ENCODE peak calls at places on chromosomes 4 and X, in four cellular contexts. One of them, this sample, is unnamed.

GRCh38 chr4:56752985-56753384 is 68.5 kb downstream of the SPINK2 start:
- DNase-seq in prostate gland: peak
- DNase-seq in endothelial cell of umbilical vein: peak
- DNase-seq in HepG2: no peak
- DNase-seq in this sample: no peak

GRCh38 chr4:183797445-183798248 is 107.5 kb upstream of the STOX2 start:
- DNase-seq in endothelial cell of umbilical vein: peak
- DNase-seq in prostate gland: peak
- DNase-seq in HepG2: no peak
- DNase-seq in this sample: peak

GRCh38 chr4:2396781-2397368 is 21.6 kb downstream of the ZFYVE28 start:
- DNase-seq in endothelial cell of umbilical vein: no peak
- DNase-seq in prostate gland: no peak
- DNase-seq in HepG2: no peak
- DNase-seq in this sample: no peak

GRCh38 chr4:33369366-33369899 is 2649.3 kb downstream of the PCDH7 start:
- DNase-seq in endothelial cell of umbilical vein: no peak
- DNase-seq in prostate gland: no peak
- DNase-seq in HepG2: no peak
- DNase-seq in this sample: no peak

GRCh38 chrX:7580127-7580526 is 262.8 kb upstream of the VCX start:
- DNase-seq in HepG2: no peak
- DNase-seq in endothelial cell of umbilical vein: no peak
- DNase-seq in prostate gland: no peak
- DNase-seq in this sample: no peak

GRCh38 chr4:183362916-183363542 is 40.8 kb upstream of the CLDN24 start:
- DNase-seq in prostate gland: no peak
- DNase-seq in endothelial cell of umbilical vein: peak
- DNase-seq in HepG2: peak
- DNase-seq in this sample: no peak

GRCh38 chrX:68599256-68600152 is 48.0 kb upstream of the STARD8 start:
- DNase-seq in endothelial cell of umbilical vein: peak
- DNase-seq in prostate gland: no peak
- DNase-seq in HepG2: no peak
- DNase-seq in this sample: no peak

GRCh38 chr4:168098257-168098717 is 6.0 kb downstream of the ANXA10 start:
- DNase-seq in HepG2: no peak
- DNase-seq in prostate gland: no peak
- DNase-seq in endothelial cell of umbilical vein: peak
- DNase-seq in this sample: no peak

GRCh38 chr4:135371137-135371536 is 1169.5 kb upstream of the PABPC4L start:
- DNase-seq in HepG2: peak
- DNase-seq in prostate gland: no peak
- DNase-seq in endothelial cell of umbilical vein: no peak
- DNase-seq in this sample: peak

GRCh38 chr4:123452585-123452984 is 56.0 kb downstream of the SPRY1 start:
- DNase-seq in prostate gland: peak
- DNase-seq in endothelial cell of umbilical vein: peak
- DNase-seq in HepG2: peak
- DNase-seq in this sample: peak

GRCh38 chrX:37347420-37347819 is 1.7 kb upstream of the PRRG1 start:
- DNase-seq in prostate gland: no peak
- DNase-seq in HepG2: peak
- DNase-seq in endothelial cell of umbilical vein: no peak
- DNase-seq in this sample: no peak

GRCh38 chr4:131531087-131531486 is 1618.0 kb upstream of the PCDH10 start:
- DNase-seq in endothelial cell of umbilical vein: no peak
- DNase-seq in HepG2: no peak
- DNase-seq in prostate gland: no peak
- DNase-seq in this sample: no peak

GRCh38 chr4:8642651-8643321 is 50.2 kb downstream of the CPZ start:
- DNase-seq in prostate gland: no peak
- DNase-seq in endothelial cell of umbilical vein: no peak
- DNase-seq in HepG2: no peak
- DNase-seq in this sample: no peak

GRCh38 chrX:119236599-119237525 is 777 bp downstream of the PGRMC1 start:
- DNase-seq in endothelial cell of umbilical vein: peak
- DNase-seq in prostate gland: peak
- DNase-seq in HepG2: no peak
- DNase-seq in this sample: no peak

GRCh38 chr4:112766422-112766821 is 129.5 kb downstream of the LARP7 start:
- DNase-seq in endothelial cell of umbilical vein: no peak
- DNase-seq in prostate gland: no peak
- DNase-seq in HepG2: no peak
- DNase-seq in this sample: peak

GRCh38 chr4:6226506-6226905 is 26.2 kb upstream of the JAKMIP1 start:
- DNase-seq in prostate gland: no peak
- DNase-seq in endothelial cell of umbilical vein: no peak
- DNase-seq in HepG2: no peak
- DNase-seq in this sample: no peak

GRCh38 chr4:55540271-55540670 is 6.4 kb downstream of the CLOCK start:
- DNase-seq in HepG2: no peak
- DNase-seq in endothelial cell of umbilical vein: no peak
- DNase-seq in prostate gland: no peak
- DNase-seq in this sample: no peak

GRCh38 chr4:121252224-121252806 is 88.2 kb upstream of the TNIP3 start:
- DNase-seq in HepG2: peak
- DNase-seq in prostate gland: peak
- DNase-seq in endothelial cell of umbilical vein: peak
- DNase-seq in this sample: peak

GRCh38 chr4:159273126-159273438 is 170.2 kb downstream of the RAPGEF2 start:
- DNase-seq in HepG2: peak
- DNase-seq in endothelial cell of umbilical vein: peak
- DNase-seq in prostate gland: no peak
- DNase-seq in this sample: no peak

GRCh38 chr4:65738134-65738533 is 67.8 kb upstream of the EPHA5 start:
- DNase-seq in endothelial cell of umbilical vein: no peak
- DNase-seq in prostate gland: no peak
- DNase-seq in HepG2: no peak
- DNase-seq in this sample: no peak

GRCh38 chr4:123557857-123558536 is 161.4 kb downstream of the SPRY1 start:
- DNase-seq in prostate gland: no peak
- DNase-seq in HepG2: no peak
- DNase-seq in endothelial cell of umbilical vein: no peak
- DNase-seq in this sample: no peak

GRCh38 chr4:3261411-3262207 is 12.7 kb downstream of the MSANTD1 start:
- DNase-seq in prostate gland: no peak
- DNase-seq in endothelial cell of umbilical vein: no peak
- DNase-seq in HepG2: no peak
- DNase-seq in this sample: no peak

GRCh38 chrX:21487832-21488231 is 113.6 kb downstream of the CNKSR2 start:
- DNase-seq in HepG2: peak
- DNase-seq in prostate gland: peak
- DNase-seq in endothelial cell of umbilical vein: peak
- DNase-seq in this sample: no peak

GRCh38 chr4:128709268-128709667 is 100.2 kb upstream of the JADE1 start:
- DNase-seq in endothelial cell of umbilical vein: peak
- DNase-seq in prostate gland: no peak
- DNase-seq in HepG2: no peak
- DNase-seq in this sample: peak

GRCh38 chrX:10603612-10604011 is 16.8 kb downstream of the MID1 start:
- DNase-seq in HepG2: no peak
- DNase-seq in prostate gland: no peak
- DNase-seq in endothelial cell of umbilical vein: no peak
- DNase-seq in this sample: no peak

GRCh38 chr4:139934336-139934735 is 219.6 kb downstream of the MAML3 start:
- DNase-seq in HepG2: no peak
- DNase-seq in prostate gland: no peak
- DNase-seq in endothelial cell of umbilical vein: no peak
- DNase-seq in this sample: no peak

GRCh38 chrX:131837325-131837724 is 185.8 kb upstream of the STK26 start:
- DNase-seq in HepG2: no peak
- DNase-seq in endothelial cell of umbilical vein: no peak
- DNase-seq in prostate gland: no peak
- DNase-seq in this sample: no peak

DNA sequence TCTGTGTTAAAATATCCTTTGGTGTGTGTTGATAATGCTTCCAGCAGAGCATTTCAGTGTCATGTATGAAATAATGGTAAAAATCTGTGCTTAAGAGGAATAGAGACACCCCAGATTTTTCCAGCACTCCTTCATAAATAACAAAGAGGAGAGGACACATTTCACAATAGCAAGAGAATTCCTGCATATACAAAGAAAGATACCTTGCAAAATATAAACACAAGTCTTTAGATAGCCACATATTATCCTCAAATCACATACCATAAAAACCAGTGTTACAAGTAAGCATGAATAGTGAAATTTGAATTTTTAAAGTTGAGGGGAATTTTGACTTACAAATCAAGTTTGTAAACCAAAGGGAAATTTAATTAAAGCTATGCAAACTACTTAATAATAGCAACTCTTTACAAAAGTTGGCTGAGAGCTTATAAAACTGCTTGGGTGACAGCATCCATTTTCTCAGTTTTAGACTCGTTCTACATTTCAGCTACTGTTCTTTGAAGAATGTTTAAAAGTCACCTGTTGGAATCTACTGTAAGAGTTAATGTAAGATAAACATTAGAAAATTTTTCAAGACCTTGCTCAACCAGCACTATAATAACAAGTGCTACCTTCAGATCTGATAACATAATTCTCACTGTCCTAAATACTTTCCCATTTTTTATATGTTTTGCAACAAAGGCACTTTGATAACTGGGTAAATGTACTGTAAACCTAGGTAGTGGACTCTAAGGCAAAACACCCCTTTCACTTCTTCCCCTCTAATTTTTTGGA is 3.7 kb downstream of the APELA start:
- DNase-seq in HepG2: no peak
- DNase-seq in prostate gland: no peak
- DNase-seq in endothelial cell of umbilical vein: no peak
- DNase-seq in this sample: no peak
- H3K4me3 ChIP-seq in HepG2: no peak
- H3K4me3 ChIP-seq in prostate gland: no peak
- H3K4me3 ChIP-seq in endothelial cell of umbilical vein: no peak
- H3K4me3 ChIP-seq in this sample: no peak

GRCh38 chr4:153115322-153116100 is 88.7 kb upstream of the TRIM2 start:
- DNase-seq in endothelial cell of umbilical vein: peak
- DNase-seq in prostate gland: peak
- DNase-seq in HepG2: peak
- DNase-seq in this sample: peak
- TF ChIP-seq POLR2AphosphoS5 in endothelial cell of umbilical vein: no peak
- TF ChIP-seq POLR2AphosphoS5 in prostate gland: peak
- TF ChIP-seq POLR2AphosphoS5 in HepG2: no peak
- TF ChIP-seq POLR2AphosphoS5 in this sample: no peak

GRCh38 chr4:101792056-101792575 is 1.6 kb downstream of the BANK1 start:
- DNase-seq in HepG2: no peak
- DNase-seq in endothelial cell of umbilical vein: no peak
- DNase-seq in prostate gland: no peak
- DNase-seq in this sample: no peak
- H3K4me3 ChIP-seq in HepG2: no peak
- H3K4me3 ChIP-seq in endothelial cell of umbilical vein: no peak
- H3K4me3 ChIP-seq in prostate gland: no peak
- H3K4me3 ChIP-seq in this sample: no peak

GRCh38 chr4:47500776-47501175 is 15.7 kb downstream of the ATP10D start:
- DNase-seq in endothelial cell of umbilical vein: no peak
- DNase-seq in HepG2: no peak
- DNase-seq in prostate gland: no peak
- DNase-seq in this sample: no peak

GRCh38 chr4:47498899-47499298 is 13.8 kb downstream of the ATP10D start:
- DNase-seq in endothelial cell of umbilical vein: no peak
- DNase-seq in HepG2: no peak
- DNase-seq in prostate gland: no peak
- DNase-seq in this sample: no peak

GRCh38 chr4:47494124-47494430 is 9.0 kb downstream of the ATP10D start:
- DNase-seq in prostate gland: no peak
- DNase-seq in HepG2: no peak
- DNase-seq in endothelial cell of umbilical vein: no peak
- DNase-seq in this sample: no peak

GRCh38 chr4:47505666-47506065 is 20.6 kb downstream of the ATP10D start:
- DNase-seq in HepG2: no peak
- DNase-seq in endothelial cell of umbilical vein: no peak
- DNase-seq in prostate gland: no peak
- DNase-seq in this sample: no peak

DNA sequence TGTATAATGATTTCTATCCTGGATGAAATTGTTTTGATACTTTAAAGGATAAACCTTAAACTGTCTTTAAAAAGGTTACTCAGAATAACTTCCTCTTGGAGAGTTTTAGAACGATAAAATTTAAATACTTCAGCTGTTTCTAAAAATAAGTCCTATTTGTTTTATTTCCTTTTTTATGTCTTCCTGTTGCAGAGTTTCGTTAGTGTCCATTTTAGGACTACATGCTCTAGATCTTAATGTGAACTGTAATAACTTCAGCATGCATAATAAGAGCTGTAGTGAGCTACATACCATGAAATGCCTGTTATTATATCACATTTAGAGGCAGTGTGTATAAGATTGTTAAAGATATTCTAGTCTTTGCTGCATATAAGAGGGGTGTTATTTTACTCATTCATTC is 14.6 kb downstream of the ATP10D start:
- DNase-seq in prostate gland: no peak
- DNase-seq in HepG2: no peak
- DNase-seq in endothelial cell of umbilical vein: peak
- DNase-seq in this sample: no peak
- TF ChIP-seq POLR2AphosphoS5 in prostate gland: no peak
- TF ChIP-seq POLR2AphosphoS5 in HepG2: no peak
- TF ChIP-seq POLR2AphosphoS5 in endothelial cell of umbilical vein: no peak
- TF ChIP-seq POLR2AphosphoS5 in this sample: no peak

GRCh38 chr4:78778530-78778929 is 2.4 kb downstream of the BMP2K start:
- DNase-seq in prostate gland: no peak
- DNase-seq in HepG2: no peak
- DNase-seq in endothelial cell of umbilical vein: no peak
- DNase-seq in this sample: no peak
- H3K4me3 ChIP-seq in prostate gland: no peak
- H3K4me3 ChIP-seq in HepG2: no peak
- H3K4me3 ChIP-seq in endothelial cell of umbilical vein: peak
- H3K4me3 ChIP-seq in this sample: peak

GRCh38 chrX:103722505-103722904 is 11.8 kb downstream of the TMEM31 start:
- DNase-seq in endothelial cell of umbilical vein: no peak
- DNase-seq in prostate gland: no peak
- DNase-seq in HepG2: no peak
- DNase-seq in this sample: no peak
- TF ChIP-seq POLR2AphosphoS5 in endothelial cell of umbilical vein: no peak
- TF ChIP-seq POLR2AphosphoS5 in prostate gland: no peak
- TF ChIP-seq POLR2AphosphoS5 in HepG2: no peak
- TF ChIP-seq POLR2AphosphoS5 in this sample: no peak

GRCh38 chr4:98606879-98607278 is 51.5 kb downstream of the TSPAN5 start:
- DNase-seq in endothelial cell of umbilical vein: no peak
- DNase-seq in HepG2: no peak
- DNase-seq in prostate gland: no peak
- DNase-seq in this sample: no peak
- H3K4me3 ChIP-seq in endothelial cell of umbilical vein: no peak
- H3K4me3 ChIP-seq in HepG2: no peak
- H3K4me3 ChIP-seq in prostate gland: no peak
- H3K4me3 ChIP-seq in this sample: no peak